ENCODE peak calls at places on chromosomes 6 and 20, in five cellular contexts. One of them, this sample, is unnamed.

GRCh38 chr6:48136856-48137255 is 25.9 kb upstream of the PTCHD4 start:
- DNase-seq in adrenal gland: no peak
- DNase-seq in IMR-90: no peak
- DNase-seq in body of pancreas: no peak
- DNase-seq in CD8-positive, alpha-beta T cell: no peak
- DNase-seq in this sample: no peak

GRCh38 chr20:21781446-21782075 is 76.1 kb downstream of the PAX1 start:
- DNase-seq in body of pancreas: no peak
- DNase-seq in CD8-positive, alpha-beta T cell: no peak
- DNase-seq in IMR-90: no peak
- DNase-seq in adrenal gland: no peak
- DNase-seq in this sample: no peak

GRCh38 chr6:81752969-81753708 is 658 bp upstream of the TENT5A start:
- DNase-seq in body of pancreas: peak
- DNase-seq in CD8-positive, alpha-beta T cell: peak
- DNase-seq in IMR-90: peak
- DNase-seq in adrenal gland: peak
- DNase-seq in this sample: peak

GRCh38 chr6:106098383-106099234 is 12.5 kb downstream of the PRDM1 start:
- DNase-seq in CD8-positive, alpha-beta T cell: peak
- DNase-seq in IMR-90: peak
- DNase-seq in adrenal gland: peak
- DNase-seq in body of pancreas: peak
- DNase-seq in this sample: peak

GRCh38 chr20:47019106-47019824 is 124.6 kb downstream of the EYA2 start:
- DNase-seq in IMR-90: peak
- DNase-seq in body of pancreas: no peak
- DNase-seq in CD8-positive, alpha-beta T cell: no peak
- DNase-seq in adrenal gland: no peak
- DNase-seq in this sample: no peak

GRCh38 chr6:150145427-150145826 is 2.6 kb downstream of the PPP1R14C start:
- DNase-seq in IMR-90: no peak
- DNase-seq in adrenal gland: no peak
- DNase-seq in CD8-positive, alpha-beta T cell: no peak
- DNase-seq in body of pancreas: no peak
- DNase-seq in this sample: no peak

GRCh38 chr6:15623282-15624116 is 39.3 kb downstream of the DTNBP1 start:
- DNase-seq in body of pancreas: no peak
- DNase-seq in CD8-positive, alpha-beta T cell: no peak
- DNase-seq in adrenal gland: no peak
- DNase-seq in IMR-90: peak
- DNase-seq in this sample: no peak

GRCh38 chr6:2875840-2876207 is 27.3 kb downstream of the SERPINB9 start:
- DNase-seq in adrenal gland: peak
- DNase-seq in CD8-positive, alpha-beta T cell: peak
- DNase-seq in body of pancreas: no peak
- DNase-seq in IMR-90: no peak
- DNase-seq in this sample: peak

GRCh38 chr6:66421570-66421969 is 714.5 kb upstream of the EYS start:
- DNase-seq in adrenal gland: no peak
- DNase-seq in body of pancreas: no peak
- DNase-seq in IMR-90: no peak
- DNase-seq in CD8-positive, alpha-beta T cell: no peak
- DNase-seq in this sample: no peak

GRCh38 chr6:113495521-113495920 is 361.6 kb upstream of the MARCKS start:
- DNase-seq in IMR-90: peak
- DNase-seq in adrenal gland: no peak
- DNase-seq in CD8-positive, alpha-beta T cell: no peak
- DNase-seq in body of pancreas: no peak
- DNase-seq in this sample: no peak

GRCh38 chr6:836276-836853 is 143.4 kb upstream of the EXOC2 start:
- DNase-seq in IMR-90: no peak
- DNase-seq in adrenal gland: no peak
- DNase-seq in CD8-positive, alpha-beta T cell: no peak
- DNase-seq in body of pancreas: no peak
- DNase-seq in this sample: no peak

GRCh38 chr6:17886891-17887290 is 100.5 kb downstream of the KIF13A start:
- DNase-seq in adrenal gland: no peak
- DNase-seq in body of pancreas: no peak
- DNase-seq in IMR-90: peak
- DNase-seq in CD8-positive, alpha-beta T cell: no peak
- DNase-seq in this sample: no peak

GRCh38 chr6:37190159-37190535 is 20.2 kb downstream of the PIM1 start:
- DNase-seq in adrenal gland: no peak
- DNase-seq in CD8-positive, alpha-beta T cell: no peak
- DNase-seq in body of pancreas: no peak
- DNase-seq in IMR-90: peak
- DNase-seq in this sample: no peak

GRCh38 chr6:89433637-89434499 is 916 bp downstream of the ANKRD6 start:
- DNase-seq in CD8-positive, alpha-beta T cell: peak
- DNase-seq in adrenal gland: peak
- DNase-seq in IMR-90: no peak
- DNase-seq in body of pancreas: peak
- DNase-seq in this sample: peak

GRCh38 chr6:159595173-159595572 is 97.9 kb downstream of the SOD2 start:
- DNase-seq in IMR-90: peak
- DNase-seq in body of pancreas: no peak
- DNase-seq in CD8-positive, alpha-beta T cell: no peak
- DNase-seq in adrenal gland: no peak
- DNase-seq in this sample: peak

GRCh38 chr20:63121749-63122405 is 94.1 kb downstream of the YTHDF1 start:
- DNase-seq in adrenal gland: no peak
- DNase-seq in body of pancreas: no peak
- DNase-seq in CD8-positive, alpha-beta T cell: no peak
- DNase-seq in IMR-90: no peak
- DNase-seq in this sample: no peak

GRCh38 chr6:43702522-43703440 is 15.2 kb upstream of the MRPS18A start:
- DNase-seq in body of pancreas: peak
- DNase-seq in adrenal gland: peak
- DNase-seq in CD8-positive, alpha-beta T cell: peak
- DNase-seq in IMR-90: peak
- DNase-seq in this sample: peak

GRCh38 chr20:47073766-47074475 is 179.3 kb downstream of the EYA2 start:
- DNase-seq in body of pancreas: no peak
- DNase-seq in adrenal gland: peak
- DNase-seq in IMR-90: no peak
- DNase-seq in CD8-positive, alpha-beta T cell: no peak
- DNase-seq in this sample: no peak

GRCh38 chr6:80771941-80772340 is 665.5 kb downstream of the BCKDHB start:
- DNase-seq in CD8-positive, alpha-beta T cell: no peak
- DNase-seq in body of pancreas: no peak
- DNase-seq in IMR-90: peak
- DNase-seq in adrenal gland: no peak
- DNase-seq in this sample: no peak

GRCh38 chr6:52523363-52524207 is 53.3 kb downstream of the TRAM2 start:
- DNase-seq in IMR-90: no peak
- DNase-seq in CD8-positive, alpha-beta T cell: no peak
- DNase-seq in adrenal gland: no peak
- DNase-seq in body of pancreas: no peak
- DNase-seq in this sample: no peak

GRCh38 chr6:22062807-22063408 is 233.9 kb downstream of the PRL start:
- DNase-seq in body of pancreas: peak
- DNase-seq in IMR-90: no peak
- DNase-seq in adrenal gland: no peak
- DNase-seq in CD8-positive, alpha-beta T cell: peak
- DNase-seq in this sample: no peak

GRCh38 chr6:170152111-170152926 is 138.6 kb downstream of the DLL1 start:
- DNase-seq in CD8-positive, alpha-beta T cell: no peak
- DNase-seq in IMR-90: no peak
- DNase-seq in body of pancreas: peak
- DNase-seq in adrenal gland: peak
- DNase-seq in this sample: peak
- H3K27ac ChIP-seq in CD8-positive, alpha-beta T cell: no peak
- H3K27ac ChIP-seq in IMR-90: no peak
- H3K27ac ChIP-seq in body of pancreas: peak
- H3K27ac ChIP-seq in adrenal gland: peak
- H3K27ac ChIP-seq in this sample: peak

DNA sequence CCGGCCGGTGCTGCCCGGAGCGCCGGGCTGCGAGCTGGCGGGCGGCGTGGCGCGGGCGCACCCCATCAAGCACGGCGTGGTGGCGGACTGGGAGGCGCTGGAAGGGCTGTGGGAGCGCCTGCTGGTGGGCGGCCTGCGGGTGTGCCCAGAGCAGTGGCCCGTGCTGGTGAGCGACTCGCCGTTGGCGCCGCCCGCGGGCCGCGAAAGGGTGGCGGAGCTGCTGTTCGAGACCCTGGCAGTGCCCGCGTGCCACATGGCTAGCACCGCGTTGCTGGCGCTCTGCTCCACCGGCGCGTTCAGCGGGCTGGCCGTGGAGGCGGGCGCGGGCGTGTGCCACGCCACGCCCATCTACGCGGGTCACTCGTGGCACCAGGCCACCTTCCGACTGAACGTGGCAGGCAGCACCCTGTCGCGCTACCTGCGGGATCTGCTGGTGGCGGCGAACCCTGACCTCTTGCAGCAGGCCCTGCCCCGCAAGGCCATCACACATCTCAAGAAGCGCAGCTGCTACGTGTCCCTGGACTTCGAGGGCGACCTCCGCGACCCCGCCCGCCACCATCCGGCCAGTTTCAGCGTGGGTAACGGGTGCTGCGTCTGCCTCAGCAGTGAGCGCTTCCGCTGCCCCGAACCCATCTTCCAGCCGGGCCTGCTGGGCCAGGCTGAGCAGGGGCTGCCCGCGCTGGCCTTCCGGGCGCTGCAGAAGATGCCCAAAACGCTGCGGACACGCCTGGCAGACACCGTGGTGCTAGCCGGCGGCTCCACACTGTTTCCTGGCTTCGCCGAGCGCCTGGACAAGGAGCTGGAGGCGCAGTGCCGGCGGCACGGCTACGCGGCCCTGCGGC is 723 bp downstream of the ACTL10 start:
- DNase-seq in CD8-positive, alpha-beta T cell: peak
- DNase-seq in body of pancreas: peak
- DNase-seq in IMR-90: peak
- DNase-seq in adrenal gland: peak
- DNase-seq in this sample: peak
- TF ChIP-seq CTCF in CD8-positive, alpha-beta T cell: peak
- TF ChIP-seq CTCF in body of pancreas: no peak
- TF ChIP-seq CTCF in IMR-90: no peak
- TF ChIP-seq CTCF in adrenal gland: no peak
- TF ChIP-seq CTCF in this sample: peak

GRCh38 chr20:50744143-50744792 is 12.9 kb downstream of the PARD6B start:
- DNase-seq in IMR-90: peak
- DNase-seq in body of pancreas: peak
- DNase-seq in CD8-positive, alpha-beta T cell: no peak
- DNase-seq in adrenal gland: peak
- DNase-seq in this sample: no peak

GRCh38 chr20:50747275-50747674 is 15.9 kb downstream of the PARD6B start:
- DNase-seq in adrenal gland: no peak
- DNase-seq in CD8-positive, alpha-beta T cell: no peak
- DNase-seq in body of pancreas: no peak
- DNase-seq in IMR-90: no peak
- DNase-seq in this sample: no peak

GRCh38 chr20:50743087-50743486 is 11.7 kb downstream of the PARD6B start:
- DNase-seq in body of pancreas: no peak
- DNase-seq in IMR-90: no peak
- DNase-seq in adrenal gland: no peak
- DNase-seq in CD8-positive, alpha-beta T cell: no peak
- DNase-seq in this sample: no peak

GRCh38 chr20:50746138-50746940 is 15.0 kb downstream of the PARD6B start:
- DNase-seq in IMR-90: no peak
- DNase-seq in adrenal gland: no peak
- DNase-seq in CD8-positive, alpha-beta T cell: no peak
- DNase-seq in body of pancreas: peak
- DNase-seq in this sample: no peak

GRCh38 chr20:50745634-50746137 is 14.3 kb downstream of the PARD6B start:
- DNase-seq in CD8-positive, alpha-beta T cell: no peak
- DNase-seq in IMR-90: no peak
- DNase-seq in body of pancreas: no peak
- DNase-seq in adrenal gland: no peak
- DNase-seq in this sample: no peak
- H3K27ac ChIP-seq in CD8-positive, alpha-beta T cell: no peak
- H3K27ac ChIP-seq in IMR-90: no peak
- H3K27ac ChIP-seq in body of pancreas: peak
- H3K27ac ChIP-seq in adrenal gland: no peak
- H3K27ac ChIP-seq in this sample: no peak

GRCh38 chr6:4846387-4846786 is 70.2 kb downstream of the CDYL start:
- DNase-seq in IMR-90: no peak
- DNase-seq in adrenal gland: no peak
- DNase-seq in CD8-positive, alpha-beta T cell: no peak
- DNase-seq in body of pancreas: no peak
- DNase-seq in this sample: no peak

GRCh38 chr6:4851035-4851434 is 74.8 kb downstream of the CDYL start:
- DNase-seq in CD8-positive, alpha-beta T cell: no peak
- DNase-seq in adrenal gland: no peak
- DNase-seq in IMR-90: no peak
- DNase-seq in body of pancreas: no peak
- DNase-seq in this sample: no peak

GRCh38 chr6:4849214-4849613 is 73.0 kb downstream of the CDYL start:
- DNase-seq in IMR-90: peak
- DNase-seq in body of pancreas: no peak
- DNase-seq in CD8-positive, alpha-beta T cell: no peak
- DNase-seq in adrenal gland: no peak
- DNase-seq in this sample: no peak

GRCh38 chr6:4849628-4850027 is 73.4 kb downstream of the CDYL start:
- DNase-seq in body of pancreas: no peak
- DNase-seq in CD8-positive, alpha-beta T cell: no peak
- DNase-seq in adrenal gland: no peak
- DNase-seq in IMR-90: no peak
- DNase-seq in this sample: no peak

DNA sequence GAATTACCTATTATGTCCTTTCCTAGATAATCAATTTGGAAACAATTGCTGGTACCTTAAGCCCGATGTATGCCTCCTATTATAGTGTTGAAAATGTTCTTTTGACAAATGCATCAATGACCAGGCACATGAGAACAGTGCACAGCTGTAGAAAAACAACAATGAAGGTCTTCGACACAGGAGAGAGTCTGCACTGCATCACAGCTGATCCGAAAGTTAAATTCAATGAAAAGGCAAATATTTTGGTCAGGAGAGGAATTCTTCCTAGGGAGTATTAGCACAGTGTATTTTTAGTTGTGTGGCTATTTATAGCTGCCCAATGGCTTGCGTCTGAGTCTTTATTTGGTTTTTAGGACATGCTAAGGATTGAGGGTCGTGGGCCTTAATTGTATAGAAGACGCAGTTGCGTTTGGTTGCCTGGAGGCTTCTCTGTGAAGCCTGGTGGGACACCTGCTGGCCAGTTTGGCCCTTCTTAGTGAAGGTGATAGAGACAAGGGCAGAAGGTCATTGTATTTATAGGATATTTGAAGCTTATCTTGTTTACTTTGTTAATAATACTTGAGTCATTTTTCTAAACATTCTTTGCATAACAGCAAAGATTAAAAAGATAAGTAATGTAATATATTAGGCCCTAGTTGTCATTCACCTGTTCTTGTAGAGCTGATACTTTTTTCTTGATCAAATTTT is 72.3 kb downstream of the CDYL start:
- DNase-seq in CD8-positive, alpha-beta T cell: peak
- DNase-seq in adrenal gland: no peak
- DNase-seq in IMR-90: no peak
- DNase-seq in body of pancreas: no peak
- DNase-seq in this sample: no peak
- TF ChIP-seq CTCF in CD8-positive, alpha-beta T cell: no peak
- TF ChIP-seq CTCF in adrenal gland: peak
- TF ChIP-seq CTCF in IMR-90: peak
- TF ChIP-seq CTCF in body of pancreas: no peak
- TF ChIP-seq CTCF in this sample: peak

This sample was measured in upper lobe of left lung.